ENCODE peak calls at places on chromosomes 7 and 10, in five cellular contexts. G is kidney tubule cell, K is NCI-H1092, U is smooth muscle cell of the brain vasculature, R is skeletal muscle cell. N is an unnamed sample.

GRCh38 chr10:100986623-100986951 is 710 bp downstream of the MRPL43 start:
- DNase-seq in G (no peak), K (no peak), U (no peak), R (no peak), N (no peak)

GRCh38 chr7:137976700-137977099 is 25.2 kb downstream of the CREB3L2 start:
- DNase-seq in G (no peak), K (no peak), U (no peak), R (no peak), N (no peak)

GRCh38 chr7:92489634-92490033 is 11.9 kb upstream of the ERVW-1 start:
- DNase-seq in G (no peak), K (no peak), U (no peak), R (no peak), N (peak; percentile 47)

GRCh38 chr10:91389636-91390512 is 20.3 kb upstream of the HECTD2 start:
- DNase-seq in G (peak; percentile 68), K (peak; percentile 21), U (peak; percentile 39), R (no peak), N (peak; percentile 80)

GRCh38 chr10:114655671-114656070 is 2.4 kb downstream of the ABLIM1 start:
- DNase-seq in G (no peak), K (no peak), U (no peak), R (no peak), N (no peak)

GRCh38 chr10:61786728-61787127 is 114.8 kb upstream of the ARID5B start:
- DNase-seq in G (peak; percentile 69), K (no peak), U (peak; percentile 49), R (peak; percentile 45), N (peak; percentile 73)

GRCh38 chr10:116271593-116272496 is 1.2 kb downstream of the GFRA1 start:
- DNase-seq in G (peak; percentile 39), K (no peak), U (no peak), R (no peak), N (no peak)

GRCh38 chr7:151735854-151736402 is 141.0 kb downstream of the PRKAG2 start:
- DNase-seq in G (no peak), K (peak; percentile 56), U (no peak), R (no peak), N (no peak)

GRCh38 chr7:46603780-46604725 is 683.0 kb upstream of the IGFBP3 start:
- DNase-seq in G (peak; percentile 5), K (no peak), U (peak; percentile 65), R (peak; percentile 92), N (peak; percentile 89)

GRCh38 chr7:108086546-108086945 is 43.6 kb downstream of the LAMB4 start:
- DNase-seq in G (no peak), K (no peak), U (no peak), R (no peak), N (no peak)

GRCh38 chr10:36324831-36325230 is 682.7 kb upstream of the FZD8 start:
- DNase-seq in G (no peak), K (no peak), U (no peak), R (no peak), N (peak; percentile 20)

GRCh38 chr7:151847681-151848081 is 29.2 kb downstream of the PRKAG2 start:
- DNase-seq in G (no peak), K (no peak), U (no peak), R (no peak), N (no peak)